ENCODE peak calls at places on chromosomes 11 and 22, in ten cellular contexts. D, O, F, L, J, N, S, M, U and E are unnamed samples.

GRCh38 chr11:47308050-47308823 is 38.3 kb downstream of the MADD start:
- DNase-seq in D (no peak), O (no peak), F (no peak), L (no peak), J (no peak), N (no peak), S (no peak), M (peak; percentile 76), U (no peak), E (no peak)

GRCh38 chr11:73795925-73796632 is 8.4 kb downstream of the MRPL48 start:
- DNase-seq in D (no peak), O (no peak), F (no peak), L (no peak), J (no peak), N (no peak), S (no peak), M (peak; percentile 26), U (no peak), E (no peak)

GRCh38 chr11:70885721-70886305 is 366.6 kb downstream of the SHANK2 start:
- DNase-seq in D (peak; percentile 27), O (no peak), F (no peak), L (no peak), J (no peak), N (no peak), S (no peak), M (no peak), U (no peak), E (no peak)

GRCh38 chr11:44017443-44018126 is 30.2 kb upstream of the ACCSL start:
- DNase-seq in D (no peak), O (no peak), F (no peak), L (no peak), J (no peak), N (no peak), S (no peak), M (no peak), U (peak; percentile 19), E (no peak)

GRCh38 chr11:45607995-45608394 is 57.4 kb downstream of the CHST1 start:
- DNase-seq in D (no peak), O (no peak), F (no peak), L (no peak), J (no peak), N (no peak), S (peak; percentile 52), M (no peak), U (peak; percentile 7), E (no peak)

GRCh38 chr22:50027639-50028537 is 15.3 kb upstream of the IL17REL start:
- DNase-seq in D (no peak), O (peak; percentile 87), F (no peak), L (no peak), J (peak; percentile 11), N (no peak), S (no peak), M (no peak), U (no peak), E (no peak)

GRCh38 chr11:96013459-96014213 is 89.7 kb upstream of the MTMR2 start:
- DNase-seq in D (no peak), O (no peak), F (no peak), L (no peak), J (no peak), N (no peak), S (no peak), M (no peak), U (no peak), E (no peak)

GRCh38 chr11:17631702-17632365 is 84.8 kb downstream of the OTOG start:
- DNase-seq in D (no peak), O (no peak), F (no peak), L (no peak), J (no peak), N (no peak), S (no peak), M (no peak), U (no peak), E (no peak)

GRCh38 chr11:72497731-72498130 is 63.4 kb upstream of the CLPB start:
- DNase-seq in D (no peak), O (no peak), F (no peak), L (no peak), J (no peak), N (no peak), S (no peak), M (no peak), U (no peak), E (no peak)

GRCh38 chr11:8040921-8041285 is 40.1 kb upstream of the TUB start:
- DNase-seq in D (no peak), O (no peak), F (no peak), L (no peak), J (no peak), N (no peak), S (no peak), M (no peak), U (no peak), E (no peak)

GRCh38 chr11:128288368-128288767 is 299.0 kb downstream of the ETS1 start:
- DNase-seq in D (no peak), O (no peak), F (no peak), L (no peak), J (peak; percentile 16), N (no peak), S (no peak), M (no peak), U (peak; percentile 32), E (no peak)

GRCh38 chr11:82365351-82365750 is 368.3 kb downstream of the FAM181B start:
- DNase-seq in D (no peak), O (no peak), F (no peak), L (no peak), J (no peak), N (no peak), S (no peak), M (no peak), U (no peak), E (no peak)

DNA sequence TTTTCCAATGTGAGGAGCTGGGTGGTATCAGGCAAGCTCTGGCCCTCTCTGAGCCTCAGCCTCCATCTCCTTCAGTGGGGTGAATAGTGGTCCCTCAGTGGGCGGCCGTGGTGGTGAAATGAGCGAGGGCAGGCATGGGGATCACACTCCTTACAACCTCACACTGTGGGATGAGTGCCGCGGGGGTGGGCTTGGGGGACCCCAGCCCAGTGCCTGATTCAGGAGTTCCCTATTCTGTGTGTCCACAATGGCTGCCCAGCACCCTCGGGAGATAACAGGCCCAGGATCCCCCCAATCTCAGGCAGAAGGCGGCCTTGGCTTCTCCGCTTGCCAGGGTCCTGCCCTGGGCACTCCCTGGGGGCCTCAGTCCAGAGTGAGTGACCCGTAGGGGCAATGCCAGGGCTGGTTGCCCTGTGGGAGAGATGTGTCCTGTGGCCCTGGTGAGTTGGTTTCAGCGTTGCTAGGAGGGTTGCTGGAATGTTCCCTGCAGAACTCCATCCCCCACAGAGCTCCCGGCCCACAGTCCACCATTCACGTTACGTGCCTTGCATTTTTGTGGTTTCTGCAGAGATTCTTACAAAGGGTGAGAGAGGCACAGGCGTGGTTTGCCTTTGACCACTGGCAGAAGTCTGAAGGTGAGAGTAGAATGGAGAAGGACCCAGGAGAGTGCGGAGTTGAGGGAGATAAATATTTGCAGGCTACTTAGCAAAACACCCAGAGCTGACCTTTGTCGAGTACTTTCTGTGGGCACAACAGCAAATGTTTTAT is 2.9 kb downstream of the ALDH3B1 start:
- DNase-seq in D (peak; percentile 94), O (no peak), F (no peak), L (no peak), J (peak; percentile 97), N (no peak), S (no peak), M (no peak), U (peak; percentile 96), E (no peak)
- TF ChIP-seq CTCF in D (no peak), O (no peak), F (no peak), L (no peak), J (no peak), N (no peak), S (no peak), M (no peak), U (no peak), E (no peak)

DNA sequence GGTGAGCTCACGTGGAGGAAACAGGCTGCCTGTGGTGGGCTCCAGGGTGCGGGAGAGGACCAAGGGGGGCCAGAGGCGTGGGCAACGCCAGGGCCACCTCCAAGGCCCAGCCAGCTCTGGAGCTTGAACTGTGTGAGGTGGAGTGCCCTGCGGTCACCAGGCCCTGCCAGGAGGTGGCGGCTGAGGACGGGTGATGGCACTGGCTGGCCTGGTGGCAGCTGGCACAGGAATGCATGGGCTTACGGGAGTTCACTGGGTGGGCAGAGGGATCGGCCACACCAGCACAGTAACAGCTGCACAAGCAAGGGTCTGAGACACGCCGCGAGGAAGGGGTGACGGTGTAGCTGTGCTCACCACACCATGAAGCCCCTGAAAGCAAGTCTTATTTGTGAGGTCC is 15.8 kb downstream of the TOLLIP start:
- DNase-seq in D (no peak), O (peak; percentile 47), F (no peak), L (no peak), J (no peak), N (no peak), S (no peak), M (no peak), U (no peak), E (no peak)
- TF ChIP-seq CTCF in D (peak; percentile 45), O (no peak), F (no peak), L (peak; percentile 14), J (peak; percentile 59), N (no peak), S (peak; percentile 30), M (peak; percentile 33), U (no peak), E (no peak)

DNA sequence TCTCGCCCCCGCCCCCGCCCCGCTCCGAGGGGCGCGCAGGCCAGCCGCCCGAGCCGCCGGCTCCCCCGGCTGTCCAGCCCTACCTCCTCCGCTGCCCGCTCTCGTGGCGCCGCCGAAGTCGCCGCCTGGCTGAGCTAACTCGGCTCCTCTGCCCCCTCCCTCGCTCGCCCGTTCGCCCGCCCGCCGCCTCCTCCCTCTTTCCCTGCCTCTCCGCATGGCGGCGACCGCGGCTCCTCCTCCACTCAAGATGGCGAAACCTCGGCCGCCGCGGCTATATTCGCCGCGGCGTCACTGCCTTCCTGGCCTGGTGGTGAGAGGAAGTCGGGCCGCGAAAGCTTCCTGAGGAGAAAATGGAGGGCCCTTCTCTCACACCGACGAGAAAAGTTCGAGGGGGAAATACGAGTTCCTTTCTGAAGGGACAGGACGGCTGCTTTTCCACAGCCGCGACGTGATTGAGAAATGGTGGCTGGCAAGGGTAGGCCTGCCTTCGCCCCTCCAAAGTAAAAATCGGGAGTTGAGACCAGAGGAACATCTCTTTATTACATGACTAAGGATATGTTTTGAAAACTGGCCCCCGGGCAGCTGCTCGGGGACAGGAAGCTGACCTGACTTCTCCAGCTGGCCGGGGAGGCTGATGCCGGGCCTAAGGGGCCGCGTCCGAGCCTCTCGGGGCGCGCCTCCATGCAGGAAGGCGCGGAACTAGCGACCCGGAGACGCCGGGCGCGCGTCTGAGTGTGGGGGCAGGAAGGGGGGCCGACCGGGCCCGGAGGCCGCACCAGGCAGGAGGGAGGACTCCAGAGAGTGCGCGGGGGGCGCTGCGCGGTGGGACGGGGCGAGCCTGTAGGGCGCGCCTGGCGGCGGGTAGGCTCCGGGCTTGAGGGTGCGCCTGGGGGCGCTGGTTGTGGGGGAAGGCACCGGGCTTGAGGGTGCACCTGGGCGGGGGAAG is at the start of gene DDX6:
- DNase-seq in D (peak; percentile 83), O (peak; percentile 96), F (peak; percentile 90), L (peak; percentile 88), J (peak; percentile 86), N (peak; percentile 83), S (peak; percentile 92), M (peak; percentile 95), U (peak; percentile 89), E (peak; percentile 78)
- TF ChIP-seq CTCF in D (peak; percentile 40), O (peak; percentile 28), F (peak; percentile 33), L (peak; percentile 35), J (no peak), N (no peak), S (peak; percentile 42), M (peak; percentile 36), U (peak; percentile 16), E (peak; percentile 17)

DNA sequence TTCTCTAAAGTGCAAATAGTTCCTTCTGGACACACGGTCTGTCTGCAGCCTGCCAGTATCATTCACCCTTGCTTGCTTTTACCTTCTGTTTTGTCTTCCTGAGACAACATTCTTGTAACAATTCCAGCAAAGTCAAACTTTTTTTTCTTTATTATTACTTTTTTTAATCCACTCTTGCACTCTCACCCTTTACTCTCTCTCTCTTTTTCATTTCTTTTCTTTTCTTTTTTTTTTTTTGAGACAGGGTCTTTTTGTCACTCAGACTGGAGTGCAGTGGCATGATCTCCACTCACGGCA is 53.7 kb downstream of the MCHR1 start:
- DNase-seq in D (no peak), O (no peak), F (no peak), L (no peak), J (no peak), N (no peak), S (no peak), M (no peak), U (no peak), E (no peak)
- TF ChIP-seq CTCF in D (no peak), O (no peak), F (no peak), L (no peak), J (no peak), N (no peak), S (no peak), M (no peak), U (no peak), E (no peak)